ENCODE peak calls at places on chromosomes 3 and 15, in five cellular contexts. One of them, this sample, is unnamed.

GRCh38 chr3:188139466-188139865 is 14.5 kb upstream of the LPP start:
- DNase-seq in activated T-helper 1 cell treated with anti-CD3 and anti-CD28 coated beads, Interleukin-12 subunit alpha, Interleukin-12 subunit beta, Interleukin-2, Interleukin-4 antibody, amounts not matched to agents 30 ng/mL and 10 ng/mL and 1 ng/mL, durations not matched to agents 14 hours and 24 hours and 36 hours: no peak
- DNase-seq in KG1: no peak
- DNase-seq in activated effector memory CD4-positive, alpha-beta T cell treated with anti-CD3 and anti-CD28 coated beads, Interleukin-2, amount 50 U/mL, for 16 hours: no peak
- DNase-seq in SIG-M5: no peak
- DNase-seq in this sample: no peak

GRCh38 chr15:42736178-42736792 is 643 bp downstream of the CDAN1 start:
- DNase-seq in SIG-M5: no peak
- DNase-seq in activated effector memory CD4-positive, alpha-beta T cell treated with anti-CD3 and anti-CD28 coated beads, Interleukin-2, amount 50 U/mL, for 16 hours: peak; percentile 69
- DNase-seq in KG1: no peak
- DNase-seq in activated T-helper 1 cell treated with anti-CD3 and anti-CD28 coated beads, Interleukin-12 subunit alpha, Interleukin-12 subunit beta, Interleukin-2, Interleukin-4 antibody, amounts not matched to agents 30 ng/mL and 10 ng/mL and 1 ng/mL, durations not matched to agents 14 hours and 24 hours and 36 hours: peak; percentile 24
- DNase-seq in this sample: peak; percentile 59

GRCh38 chr3:71551286-71551919 is 32.1 kb downstream of the FOXP1 start:
- DNase-seq in activated T-helper 1 cell treated with anti-CD3 and anti-CD28 coated beads, Interleukin-12 subunit alpha, Interleukin-12 subunit beta, Interleukin-2, Interleukin-4 antibody, amounts not matched to agents 30 ng/mL and 10 ng/mL and 1 ng/mL, durations not matched to agents 14 hours and 24 hours and 36 hours: no peak
- DNase-seq in SIG-M5: no peak
- DNase-seq in KG1: no peak
- DNase-seq in activated effector memory CD4-positive, alpha-beta T cell treated with anti-CD3 and anti-CD28 coated beads, Interleukin-2, amount 50 U/mL, for 16 hours: no peak
- DNase-seq in this sample: no peak

GRCh38 chr3:197456271-197457091 is 99.3 kb downstream of the BDH1 start:
- DNase-seq in activated effector memory CD4-positive, alpha-beta T cell treated with anti-CD3 and anti-CD28 coated beads, Interleukin-2, amount 50 U/mL, for 16 hours: peak; percentile 79
- DNase-seq in SIG-M5: no peak
- DNase-seq in KG1: no peak
- DNase-seq in activated T-helper 1 cell treated with anti-CD3 and anti-CD28 coated beads, Interleukin-12 subunit alpha, Interleukin-12 subunit beta, Interleukin-2, Interleukin-4 antibody, amounts not matched to agents 30 ng/mL and 10 ng/mL and 1 ng/mL, durations not matched to agents 14 hours and 24 hours and 36 hours: peak; percentile 36
- DNase-seq in this sample: peak; percentile 81

GRCh38 chr15:31975446-31976229 is 54.7 kb upstream of the CHRNA7 start:
- DNase-seq in activated effector memory CD4-positive, alpha-beta T cell treated with anti-CD3 and anti-CD28 coated beads, Interleukin-2, amount 50 U/mL, for 16 hours: no peak
- DNase-seq in SIG-M5: no peak
- DNase-seq in activated T-helper 1 cell treated with anti-CD3 and anti-CD28 coated beads, Interleukin-12 subunit alpha, Interleukin-12 subunit beta, Interleukin-2, Interleukin-4 antibody, amounts not matched to agents 30 ng/mL and 10 ng/mL and 1 ng/mL, durations not matched to agents 14 hours and 24 hours and 36 hours: no peak
- DNase-seq in KG1: no peak
- DNase-seq in this sample: peak; percentile 5

GRCh38 chr3:32422943-32423342 is 31.3 kb downstream of the CMTM7 start:
- DNase-seq in KG1: no peak
- DNase-seq in activated effector memory CD4-positive, alpha-beta T cell treated with anti-CD3 and anti-CD28 coated beads, Interleukin-2, amount 50 U/mL, for 16 hours: no peak
- DNase-seq in activated T-helper 1 cell treated with anti-CD3 and anti-CD28 coated beads, Interleukin-12 subunit alpha, Interleukin-12 subunit beta, Interleukin-2, Interleukin-4 antibody, amounts not matched to agents 30 ng/mL and 10 ng/mL and 1 ng/mL, durations not matched to agents 14 hours and 24 hours and 36 hours: no peak
- DNase-seq in SIG-M5: no peak
- DNase-seq in this sample: no peak

GRCh38 chr15:71252036-71252898 is 137.0 kb downstream of the THSD4 start:
- DNase-seq in KG1: no peak
- DNase-seq in SIG-M5: no peak
- DNase-seq in activated T-helper 1 cell treated with anti-CD3 and anti-CD28 coated beads, Interleukin-12 subunit alpha, Interleukin-12 subunit beta, Interleukin-2, Interleukin-4 antibody, amounts not matched to agents 30 ng/mL and 10 ng/mL and 1 ng/mL, durations not matched to agents 14 hours and 24 hours and 36 hours: no peak
- DNase-seq in activated effector memory CD4-positive, alpha-beta T cell treated with anti-CD3 and anti-CD28 coated beads, Interleukin-2, amount 50 U/mL, for 16 hours: no peak
- DNase-seq in this sample: no peak

GRCh38 chr15:67066041-67067021 is 929 bp downstream of the SMAD3 start:
- DNase-seq in KG1: no peak
- DNase-seq in activated T-helper 1 cell treated with anti-CD3 and anti-CD28 coated beads, Interleukin-12 subunit alpha, Interleukin-12 subunit beta, Interleukin-2, Interleukin-4 antibody, amounts not matched to agents 30 ng/mL and 10 ng/mL and 1 ng/mL, durations not matched to agents 14 hours and 24 hours and 36 hours: no peak
- DNase-seq in SIG-M5: no peak
- DNase-seq in activated effector memory CD4-positive, alpha-beta T cell treated with anti-CD3 and anti-CD28 coated beads, Interleukin-2, amount 50 U/mL, for 16 hours: peak; percentile 81
- DNase-seq in this sample: no peak

GRCh38 chr15:77831989-77832388 is 199.3 kb upstream of the LINGO1 start:
- DNase-seq in SIG-M5: no peak
- DNase-seq in activated effector memory CD4-positive, alpha-beta T cell treated with anti-CD3 and anti-CD28 coated beads, Interleukin-2, amount 50 U/mL, for 16 hours: peak; percentile 25
- DNase-seq in activated T-helper 1 cell treated with anti-CD3 and anti-CD28 coated beads, Interleukin-12 subunit alpha, Interleukin-12 subunit beta, Interleukin-2, Interleukin-4 antibody, amounts not matched to agents 30 ng/mL and 10 ng/mL and 1 ng/mL, durations not matched to agents 14 hours and 24 hours and 36 hours: no peak
- DNase-seq in KG1: no peak
- DNase-seq in this sample: no peak

GRCh38 chr15:62920569-62921502 is 121.7 kb upstream of the TPM1 start:
- DNase-seq in activated T-helper 1 cell treated with anti-CD3 and anti-CD28 coated beads, Interleukin-12 subunit alpha, Interleukin-12 subunit beta, Interleukin-2, Interleukin-4 antibody, amounts not matched to agents 30 ng/mL and 10 ng/mL and 1 ng/mL, durations not matched to agents 14 hours and 24 hours and 36 hours: no peak
- DNase-seq in KG1: no peak
- DNase-seq in SIG-M5: no peak
- DNase-seq in activated effector memory CD4-positive, alpha-beta T cell treated with anti-CD3 and anti-CD28 coated beads, Interleukin-2, amount 50 U/mL, for 16 hours: no peak
- DNase-seq in this sample: no peak

GRCh38 chr15:70765504-70766281 is 2.3 kb upstream of the UACA start:
- DNase-seq in KG1: no peak
- DNase-seq in SIG-M5: no peak
- DNase-seq in activated T-helper 1 cell treated with anti-CD3 and anti-CD28 coated beads, Interleukin-12 subunit alpha, Interleukin-12 subunit beta, Interleukin-2, Interleukin-4 antibody, amounts not matched to agents 30 ng/mL and 10 ng/mL and 1 ng/mL, durations not matched to agents 14 hours and 24 hours and 36 hours: no peak
- DNase-seq in activated effector memory CD4-positive, alpha-beta T cell treated with anti-CD3 and anti-CD28 coated beads, Interleukin-2, amount 50 U/mL, for 16 hours: no peak
- DNase-seq in this sample: no peak

This sample was measured in frontal cortex.